ENCODE peak calls at places on chromosomes 16 and 17, in ten cellular contexts. One of them, this sample, is unnamed.

GRCh38 chr16:16073884-16074781 is 124.7 kb downstream of the ABCC1 start:
- DNase-seq in HT-29: peak; percentile 64
- DNase-seq in CD4-positive, alpha-beta T cell: no peak
- DNase-seq in neural crest cell: no peak
- DNase-seq in T-helper 17 cell: no peak
- DNase-seq in naive thymus-derived CD8-positive, alpha-beta T cell: no peak
- DNase-seq in NCI-H345: no peak
- DNase-seq in A172: peak; percentile 90
- DNase-seq in brain pericyte: no peak
- DNase-seq in germinal center: no peak
- DNase-seq in this sample: no peak

GRCh38 chr17:39553326-39553945 is 54.3 kb downstream of the NEUROD2 start:
- DNase-seq in HT-29: no peak
- DNase-seq in brain pericyte: no peak
- DNase-seq in CD4-positive, alpha-beta T cell: no peak
- DNase-seq in naive thymus-derived CD8-positive, alpha-beta T cell: no peak
- DNase-seq in germinal center: no peak
- DNase-seq in neural crest cell: no peak
- DNase-seq in A172: peak; percentile 60
- DNase-seq in T-helper 17 cell: no peak
- DNase-seq in NCI-H345: no peak
- DNase-seq in this sample: no peak

GRCh38 chr17:73722163-73722562 is 77.9 kb upstream of the SDK2 start:
- DNase-seq in neural crest cell: no peak
- DNase-seq in NCI-H345: peak; percentile 56
- DNase-seq in germinal center: no peak
- DNase-seq in HT-29: no peak
- DNase-seq in naive thymus-derived CD8-positive, alpha-beta T cell: peak; percentile 86
- DNase-seq in brain pericyte: no peak
- DNase-seq in CD4-positive, alpha-beta T cell: peak; percentile 63
- DNase-seq in A172: no peak
- DNase-seq in T-helper 17 cell: no peak
- DNase-seq in this sample: no peak

GRCh38 chr17:6558932-6559752 is 2.8 kb upstream of the PITPNM3 start:
- DNase-seq in naive thymus-derived CD8-positive, alpha-beta T cell: no peak
- DNase-seq in CD4-positive, alpha-beta T cell: no peak
- DNase-seq in NCI-H345: no peak
- DNase-seq in germinal center: no peak
- DNase-seq in A172: peak; percentile 32
- DNase-seq in brain pericyte: no peak
- DNase-seq in HT-29: no peak
- DNase-seq in neural crest cell: no peak
- DNase-seq in T-helper 17 cell: no peak
- DNase-seq in this sample: no peak

GRCh38 chr17:45231481-45232116 is 9.9 kb downstream of the FMNL1 start:
- DNase-seq in brain pericyte: no peak
- DNase-seq in naive thymus-derived CD8-positive, alpha-beta T cell: no peak
- DNase-seq in CD4-positive, alpha-beta T cell: no peak
- DNase-seq in NCI-H345: no peak
- DNase-seq in neural crest cell: no peak
- DNase-seq in germinal center: no peak
- DNase-seq in A172: no peak
- DNase-seq in T-helper 17 cell: no peak
- DNase-seq in HT-29: peak; percentile 50
- DNase-seq in this sample: no peak

GRCh38 chr17:75153854-75154194 is 488 bp downstream of the JPT1 start:
- DNase-seq in A172: peak; percentile 21
- DNase-seq in neural crest cell: peak; percentile 24
- DNase-seq in CD4-positive, alpha-beta T cell: no peak
- DNase-seq in T-helper 17 cell: no peak
- DNase-seq in NCI-H345: peak; percentile 53
- DNase-seq in germinal center: no peak
- DNase-seq in brain pericyte: no peak
- DNase-seq in HT-29: peak; percentile 38
- DNase-seq in naive thymus-derived CD8-positive, alpha-beta T cell: no peak
- DNase-seq in this sample: no peak

GRCh38 chr16:67874147-67874771 is 1.4 kb downstream of the EDC4 start:
- DNase-seq in A172: no peak
- DNase-seq in CD4-positive, alpha-beta T cell: no peak
- DNase-seq in neural crest cell: no peak
- DNase-seq in NCI-H345: no peak
- DNase-seq in germinal center: no peak
- DNase-seq in naive thymus-derived CD8-positive, alpha-beta T cell: no peak
- DNase-seq in T-helper 17 cell: no peak
- DNase-seq in HT-29: no peak
- DNase-seq in brain pericyte: no peak
- DNase-seq in this sample: no peak

GRCh38 chr17:5272313-5272712 is 9.8 kb upstream of the RABEP1 start:
- DNase-seq in NCI-H345: no peak
- DNase-seq in neural crest cell: no peak
- DNase-seq in CD4-positive, alpha-beta T cell: no peak
- DNase-seq in naive thymus-derived CD8-positive, alpha-beta T cell: no peak
- DNase-seq in A172: no peak
- DNase-seq in brain pericyte: no peak
- DNase-seq in HT-29: no peak
- DNase-seq in T-helper 17 cell: no peak
- DNase-seq in germinal center: no peak
- DNase-seq in this sample: no peak

GRCh38 chr17:13346592-13346991 is 255.1 kb downstream of the HS3ST3A1 start:
- DNase-seq in HT-29: no peak
- DNase-seq in germinal center: no peak
- DNase-seq in NCI-H345: no peak
- DNase-seq in naive thymus-derived CD8-positive, alpha-beta T cell: no peak
- DNase-seq in brain pericyte: no peak
- DNase-seq in neural crest cell: no peak
- DNase-seq in A172: no peak
- DNase-seq in CD4-positive, alpha-beta T cell: no peak
- DNase-seq in T-helper 17 cell: no peak
- DNase-seq in this sample: no peak

GRCh38 chr16:12437761-12438440 is 365.8 kb downstream of the CPPED1 start:
- DNase-seq in A172: no peak
- DNase-seq in naive thymus-derived CD8-positive, alpha-beta T cell: no peak
- DNase-seq in germinal center: no peak
- DNase-seq in CD4-positive, alpha-beta T cell: no peak
- DNase-seq in neural crest cell: no peak
- DNase-seq in brain pericyte: no peak
- DNase-seq in T-helper 17 cell: no peak
- DNase-seq in NCI-H345: no peak
- DNase-seq in HT-29: no peak
- DNase-seq in this sample: no peak

This sample was measured in colonic mucosa.